ENCODE peak calls at places on chromosomes 11 and 22, in eight cellular contexts. W is fibroblast of lung, L is A673, A is foreskin fibroblast, F is cardiac fibroblast, J is right cardiac atrium, Q is GM23248, R is dorsolateral prefrontal cortex. G is an unnamed sample.

GRCh38 chr11:88363004-88363403 is 25.5 kb upstream of the CTSC start:
- DNase-seq in J (no peak), L (no peak), W (no peak), A (peak), Q (no peak), R (no peak), F (no peak), G (no peak)

GRCh38 chr11:57598831-57599155 is 1.3 kb downstream of the SERPING1 start:
- DNase-seq in A (peak), R (no peak), J (no peak), W (peak), Q (peak), L (no peak), F (peak), G (no peak)

GRCh38 chr11:65981972-65982823 is 19.8 kb downstream of the EIF1AD start:
- DNase-seq in Q (no peak), W (no peak), R (no peak), J (no peak), A (no peak), F (no peak), L (no peak), G (no peak)

GRCh38 chr11:45859661-45860140 is 12.4 kb downstream of the CRY2 start:
- DNase-seq in Q (peak), A (peak), L (peak), F (peak), R (peak), J (peak), W (peak), G (peak)

GRCh38 chr22:35258144-35258988 is 1.1 kb downstream of the HMGXB4 start:
- DNase-seq in Q (peak), A (peak), R (no peak), F (peak), L (peak), W (peak), J (no peak), G (no peak)

GRCh38 chr11:80107415-80107814 is 666.6 kb upstream of the TENM4 start:
- DNase-seq in L (no peak), A (no peak), F (no peak), R (no peak), Q (no peak), W (no peak), J (no peak), G (no peak)

GRCh38 chr11:25159341-25159740 is 662.5 kb downstream of the LUZP2 start:
- DNase-seq in W (peak), J (peak), L (no peak), R (no peak), Q (no peak), F (peak), A (no peak), G (no peak)

GRCh38 chr22:32700186-32700882 is 101.2 kb upstream of the TIMP3 start:
- DNase-seq in F (peak), R (no peak), A (peak), Q (peak), J (no peak), L (no peak), W (peak), G (peak)

GRCh38 chr11:62615521-62615920 is 2.5 kb downstream of the ROM1 start:
- DNase-seq in W (no peak), F (no peak), A (no peak), J (peak), R (no peak), L (no peak), Q (no peak), G (no peak)

GRCh38 chr11:74325649-74326645 is 14.5 kb upstream of the P4HA3 start:
- DNase-seq in A (peak), L (peak), J (peak), W (peak), F (peak), Q (peak), R (peak), G (no peak)

GRCh38 chr22:23791737-23792645 is 5.2 kb downstream of the SMARCB1 start:
- DNase-seq in A (peak), R (no peak), J (peak), W (no peak), Q (no peak), L (no peak), F (no peak), G (no peak)

GRCh38 chr11:79122759-79123158 is 318.1 kb downstream of the TENM4 start:
- DNase-seq in L (no peak), J (no peak), W (no peak), R (no peak), A (no peak), Q (no peak), F (no peak), G (no peak)

GRCh38 chr22:43855431-43855830 is 6.9 kb downstream of the SULT4A1 start:
- DNase-seq in F (no peak), R (peak), Q (no peak), A (no peak), W (no peak), J (no peak), L (no peak), G (no peak)

GRCh38 chr22:17964647-17965046 is 59.7 kb downstream of the MICAL3 start:
- DNase-seq in L (no peak), R (no peak), J (no peak), Q (no peak), A (peak), F (no peak), W (no peak), G (no peak)

GRCh38 chr11:18248561-18248960 is at the start of gene SAA2:
- DNase-seq in F (peak), J (no peak), R (no peak), Q (no peak), L (no peak), W (no peak), A (no peak), G (no peak)

GRCh38 chr11:17767301-17767885 is 32.8 kb downstream of the KCNC1 start:
- DNase-seq in A (no peak), L (peak), Q (peak), R (no peak), J (no peak), F (peak), W (no peak), G (no peak)

GRCh38 chr11:119476038-119476437 is 53.1 kb upstream of the THY1 start:
- DNase-seq in L (no peak), R (no peak), F (no peak), J (no peak), Q (no peak), W (no peak), A (no peak), G (no peak)

GRCh38 chr11:69868003-69868865 is 49.0 kb upstream of the FGF3 start:
- DNase-seq in W (peak), Q (no peak), A (no peak), R (no peak), F (no peak), L (no peak), J (peak), G (no peak)

GRCh38 chr11:89491141-89491690 is at the start of gene NOX4:
- DNase-seq in A (peak), F (peak), L (peak), J (peak), W (peak), R (peak), Q (peak), G (no peak)

GRCh38 chr11:61912991-61913698 is 4.2 kb downstream of the RAB3IL1 start:
- DNase-seq in Q (no peak), F (no peak), J (no peak), R (peak), L (no peak), A (no peak), W (no peak), G (no peak)

GRCh38 chr11:121810291-121810690 is 305.7 kb downstream of the BLID start:
- DNase-seq in Q (peak), R (no peak), L (no peak), A (peak), F (peak), W (peak), J (no peak), G (no peak)

GRCh38 chr22:37982938-37983859 is 1.2 kb downstream of the SOX10 start:
- DNase-seq in R (no peak), A (no peak), F (no peak), Q (no peak), J (peak), L (no peak), W (no peak), G (no peak)

GRCh38 chr11:38448284-38448683 is 1850.2 kb upstream of the RAG2 start:
- DNase-seq in Q (no peak), A (peak), J (peak), W (no peak), F (peak), R (no peak), L (peak), G (no peak)

GRCh38 chr11:61505640-61506155 is 2.9 kb upstream of the LRRC10B start:
- DNase-seq in J (no peak), R (peak), A (peak), W (no peak), L (peak), F (no peak), Q (peak), G (no peak)

GRCh38 chr11:3995949-3996554 is 98.5 kb upstream of the RRM1 start:
- DNase-seq in F (peak), R (no peak), Q (peak), W (peak), J (no peak), A (peak), L (peak), G (no peak)

GRCh38 chr11:69074375-69074774 is 25.6 kb downstream of the TPCN2 start:
- DNase-seq in F (no peak), A (no peak), Q (no peak), W (no peak), R (no peak), L (no peak), J (no peak), G (no peak)

GRCh38 chr11:7528514-7529049 is 14.8 kb downstream of the PPFIBP2 start:
- DNase-seq in F (no peak), Q (no peak), L (no peak), R (no peak), A (no peak), J (no peak), W (no peak), G (no peak)
- H3K4me3 ChIP-seq in F (no peak), Q (no peak), L (no peak), R (no peak), A (no peak), J (no peak), W (no peak), G (no peak)

GRCh38 chr11:102115557-102115956 is 5.3 kb downstream of the YAP1 start:
- DNase-seq in Q (peak), L (peak), R (no peak), J (no peak), W (peak), F (peak), A (peak), G (no peak)
- H3K4me3 ChIP-seq in Q (no peak), L (no peak), R (no peak), J (no peak), W (peak), F (no peak), A (peak), G (no peak)

GRCh38 chr11:101180481-101180880 is 50.9 kb upstream of the PGR start:
- DNase-seq in J (no peak), F (no peak), W (no peak), A (no peak), L (no peak), Q (no peak), R (no peak), G (no peak)

GRCh38 chr11:101176381-101176780 is 46.8 kb upstream of the PGR start:
- DNase-seq in R (no peak), F (peak), A (no peak), Q (no peak), L (no peak), W (no peak), J (no peak), G (no peak)
- H3K4me3 ChIP-seq in R (no peak), F (no peak), A (no peak), Q (no peak), L (no peak), W (no peak), J (no peak), G (no peak)

GRCh38 chr11:64865286-64866172 is 12.9 kb downstream of the EHD1 start:
- DNase-seq in Q (peak), J (peak), L (no peak), F (peak), W (peak), R (no peak), A (peak), G (no peak)

GRCh38 chr11:64864473-64865285 is 13.7 kb downstream of the EHD1 start:
- DNase-seq in W (peak), A (peak), L (no peak), R (no peak), F (peak), Q (peak), J (peak), G (no peak)

GRCh38 chr11:64863381-64864060 is 14.9 kb downstream of the EHD1 start:
- DNase-seq in J (peak), Q (peak), L (no peak), A (no peak), R (no peak), W (no peak), F (no peak), G (no peak)

GRCh38 chr11:64862914-64863313 is 15.5 kb downstream of the EHD1 start:
- DNase-seq in Q (no peak), L (no peak), R (no peak), F (peak), A (no peak), J (peak), W (peak), G (no peak)

GRCh38 chr11:64864135-64864472 is 14.3 kb downstream of the EHD1 start:
- DNase-seq in J (no peak), R (no peak), W (no peak), L (no peak), Q (no peak), A (no peak), F (no peak), G (no peak)
- H3K4me3 ChIP-seq in J (no peak), R (no peak), W (no peak), L (no peak), Q (peak), A (no peak), F (no peak), G (no peak)

GRCh38 chr11:34626393-34626792 is 5.5 kb downstream of the EHF start:
- DNase-seq in A (peak), J (no peak), W (no peak), R (no peak), L (no peak), F (no peak), Q (peak), G (no peak)
- H3K4me3 ChIP-seq in A (no peak), J (no peak), W (no peak), R (no peak), L (no peak), F (no peak), Q (no peak), G (no peak)

GRCh38 chr11:94638278-94638901 is 71.2 kb downstream of the PIWIL4 start:
- DNase-seq in J (no peak), L (no peak), W (peak), R (no peak), F (peak), A (no peak), Q (peak), G (no peak)

GRCh38 chr11:94638902-94639373 is 71.8 kb downstream of the PIWIL4 start:
- DNase-seq in J (no peak), F (peak), A (peak), L (no peak), R (no peak), W (no peak), Q (peak), G (no peak)

GRCh38 chr11:94641167-94641761 is 74.1 kb downstream of the PIWIL4 start:
- DNase-seq in J (peak), Q (no peak), F (no peak), A (no peak), R (no peak), L (no peak), W (no peak), G (no peak)

GRCh38 chr11:94636388-94636787 is 69.2 kb downstream of the PIWIL4 start:
- DNase-seq in R (no peak), A (no peak), F (no peak), L (no peak), J (no peak), Q (no peak), W (no peak), G (no peak)

DNA sequence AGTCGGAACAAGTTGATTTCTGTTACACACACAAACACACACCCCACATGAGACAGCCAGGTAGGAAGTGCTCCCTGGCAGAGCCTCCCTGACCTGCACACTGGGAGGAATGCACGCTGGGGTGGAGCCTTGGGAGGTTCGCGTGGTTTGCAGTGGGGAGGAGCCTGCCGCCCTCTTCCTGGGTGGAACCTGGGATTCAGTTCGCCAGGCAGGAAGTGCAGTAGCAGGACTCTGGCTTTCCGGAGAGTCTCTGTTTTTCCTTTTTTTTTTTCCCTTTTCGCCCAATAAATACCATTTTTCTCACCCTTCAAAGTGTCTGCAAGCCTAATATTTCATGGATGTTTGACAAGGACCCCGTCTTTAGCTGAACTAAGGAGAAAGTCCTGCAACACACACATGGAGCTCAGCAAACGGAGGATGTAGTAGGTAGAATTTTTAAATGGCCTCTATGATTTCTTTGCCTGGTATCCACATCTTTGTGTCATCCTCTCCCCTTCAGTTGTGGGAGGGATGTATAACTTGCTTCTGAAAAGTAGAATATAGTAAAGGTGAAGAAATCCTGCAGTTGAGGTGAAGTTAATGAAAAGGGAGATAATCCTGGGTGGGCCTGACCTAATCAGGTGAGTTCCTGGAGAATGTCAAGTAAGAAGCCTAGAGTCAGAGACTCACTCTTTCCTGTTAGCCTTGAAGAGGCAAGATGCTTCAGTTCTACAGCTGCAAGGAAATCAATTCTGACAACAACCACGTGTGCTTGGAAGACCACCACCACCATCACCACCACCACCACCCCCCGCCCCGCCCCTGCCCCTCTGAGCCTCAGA is 72.9 kb downstream of the PIWIL4 start:
- DNase-seq in A (no peak), L (no peak), Q (no peak), R (no peak), W (no peak), F (no peak), J (peak), G (no peak)
- H3K4me3 ChIP-seq in A (no peak), L (no peak), Q (no peak), R (no peak), W (no peak), F (no peak), J (no peak), G (no peak)